ENCODE peak calls at places on chromosomes 6 and 20, in seven cellular contexts. U, B, T, A, F, Q and C are unnamed samples.

GRCh38 chr6:71038966-71039365 is 82.1 kb upstream of the B3GAT2 start:
- DNase-seq in U (no peak), B (no peak), T (no peak), A (no peak), F (no peak), Q (no peak), C (no peak)

GRCh38 chr20:35840403-35840802 is 68.6 kb downstream of the PHF20 start:
- DNase-seq in U (no peak), B (no peak), T (no peak), A (no peak), F (no peak), Q (no peak), C (no peak)

GRCh38 chr6:146670161-146670560 is 71.4 kb downstream of the ADGB start:
- DNase-seq in U (no peak), B (peak), T (peak), A (no peak), F (no peak), Q (no peak), C (no peak)

GRCh38 chr20:4305091-4305490 is 289.7 kb upstream of the RNF24 start:
- DNase-seq in U (no peak), B (no peak), T (no peak), A (no peak), F (no peak), Q (no peak), C (peak)

GRCh38 chr6:14621518-14621917 is 503.9 kb downstream of the CD83 start:
- DNase-seq in U (peak), B (no peak), T (peak), A (no peak), F (no peak), Q (no peak), C (no peak)

GRCh38 chr20:59643616-59644061 is 39.3 kb downstream of the PHACTR3 start:
- DNase-seq in U (no peak), B (no peak), T (no peak), A (no peak), F (no peak), Q (no peak), C (peak)

GRCh38 chr20:46200582-46201570 is 82.8 kb downstream of the CD40 start:
- DNase-seq in U (no peak), B (no peak), T (no peak), A (no peak), F (peak), Q (no peak), C (no peak)

GRCh38 chr6:36636283-36636682 is 42.1 kb downstream of the SRSF3 start:
- DNase-seq in U (no peak), B (no peak), T (no peak), A (no peak), F (no peak), Q (no peak), C (no peak)

GRCh38 chr20:39264506-39265172 is 302.5 kb downstream of the DHX35 start:
- DNase-seq in U (peak), B (peak), T (peak), A (no peak), F (peak), Q (no peak), C (no peak)

GRCh38 chr6:65570340-65570739 is 136.7 kb downstream of the EYS start:
- DNase-seq in U (no peak), B (no peak), T (no peak), A (no peak), F (no peak), Q (no peak), C (no peak)

GRCh38 chr6:13292774-13293173 is 35.6 kb downstream of the TBC1D7 start:
- DNase-seq in U (no peak), B (no peak), T (no peak), A (no peak), F (no peak), Q (no peak), C (no peak)

GRCh38 chr6:12064125-12064524 is 52.0 kb downstream of the HIVEP1 start:
- DNase-seq in U (no peak), B (peak), T (peak), A (no peak), F (no peak), Q (no peak), C (no peak)

GRCh38 chr20:58636396-58636982 is 14.6 kb upstream of the STX16 start:
- DNase-seq in U (no peak), B (no peak), T (no peak), A (no peak), F (no peak), Q (no peak), C (no peak)

GRCh38 chr6:105170066-105170465 is 9.7 kb downstream of the POPDC3 start:
- DNase-seq in U (peak), B (peak), T (peak), A (no peak), F (no peak), Q (no peak), C (no peak)

GRCh38 chr6:129108337-129108736 is 225.4 kb downstream of the LAMA2 start:
- DNase-seq in U (no peak), B (no peak), T (no peak), A (no peak), F (no peak), Q (no peak), C (no peak)

GRCh38 chr6:169320013-169320412 is 66.4 kb upstream of the THBS2 start:
- DNase-seq in U (no peak), B (peak), T (peak), A (no peak), F (no peak), Q (no peak), C (no peak)

GRCh38 chr6:158063736-158064135 is 82.1 kb downstream of the SYNJ2 start:
- DNase-seq in U (no peak), B (no peak), T (no peak), A (no peak), F (no peak), Q (no peak), C (no peak)

GRCh38 chr20:46964299-46965123 is 69.9 kb downstream of the EYA2 start:
- DNase-seq in U (no peak), B (no peak), T (no peak), A (no peak), F (no peak), Q (no peak), C (no peak)

GRCh38 chr20:50559149-50559548 is 49.0 kb downstream of the PTPN1 start:
- DNase-seq in U (no peak), B (no peak), T (peak), A (no peak), F (no peak), Q (no peak), C (no peak)

GRCh38 chr6:131602913-131603312 is 25.1 kb downstream of the MED23 start:
- DNase-seq in U (peak), B (peak), T (peak), A (no peak), F (no peak), Q (no peak), C (no peak)

GRCh38 chr20:15913661-15914060 is 659.6 kb downstream of the KIF16B start:
- DNase-seq in U (no peak), B (no peak), T (no peak), A (no peak), F (no peak), Q (no peak), C (no peak)

GRCh38 chr6:81816387-81816786 is 63.9 kb upstream of the TENT5A start:
- DNase-seq in U (no peak), B (no peak), T (no peak), A (no peak), F (no peak), Q (no peak), C (no peak)